ENCODE peak calls at places on chromosomes 11 and 22, in six cellular contexts. L is HepG2, G is SK-N-SH, A is K562, T is H1, H is GM12878. D is an unnamed sample.

GRCh38 chr11:132943325-132943736 is 589.0 kb downstream of the OPCML start:
- DNase-seq in L (no peak), G (no peak), A (no peak), T (no peak), H (no peak), D (no peak)

GRCh38 chr11:76891285-76891684 is 30.6 kb downstream of the ACER3 start:
- DNase-seq in L (no peak), G (no peak), A (no peak), T (no peak), H (no peak), D (no peak)

GRCh38 chr22:44410396-44411056 is 87.5 kb downstream of the RTL6 start:
- DNase-seq in L (no peak), G (no peak), A (no peak), T (no peak), H (no peak), D (no peak)

GRCh38 chr22:46557736-46558480 is 20.5 kb upstream of the CELSR1 start:
- DNase-seq in L (no peak), G (no peak), A (no peak), T (no peak), H (no peak), D (no peak)

GRCh38 chr11:126084608-126084912 is 21.9 kb upstream of the CDON start:
- DNase-seq in L (no peak), G (no peak), A (no peak), T (no peak), H (no peak), D (no peak)

GRCh38 chr11:95338430-95338991 is 107.5 kb upstream of the SESN3 start:
- DNase-seq in L (no peak), G (no peak), A (peak), T (no peak), H (no peak), D (no peak)

GRCh38 chr11:22690891-22691290 is 24.5 kb downstream of the GAS2 start:
- DNase-seq in L (no peak), G (no peak), A (no peak), T (no peak), H (no peak), D (no peak)

GRCh38 chr11:46117842-46118241 is 3.4 kb downstream of the PHF21A start:
- DNase-seq in L (no peak), G (no peak), A (peak), T (no peak), H (no peak), D (no peak)

GRCh38 chr22:46746620-46747019 is 8.6 kb upstream of the CERK start:
- DNase-seq in L (no peak), G (no peak), A (no peak), T (no peak), H (no peak), D (no peak)

GRCh38 chr22:42993651-42994275 is 21.2 kb downstream of the PACSIN2 start:
- DNase-seq in L (peak), G (no peak), A (no peak), T (no peak), H (no peak), D (no peak)

GRCh38 chr22:25207553-25208157 is 8.0 kb downstream of the CRYBB3 start:
- DNase-seq in L (no peak), G (no peak), A (no peak), T (no peak), H (no peak), D (no peak)

GRCh38 chr22:30870451-30871345 is 97.9 kb downstream of the MORC2 start:
- DNase-seq in L (no peak), G (peak), A (no peak), T (no peak), H (no peak), D (no peak)

GRCh38 chr11:45092901-45093760 is 53.3 kb upstream of the PRDM11 start:
- DNase-seq in L (no peak), G (no peak), A (no peak), T (no peak), H (no peak), D (no peak)

GRCh38 chr22:48741540-48741939 is 1086.1 kb downstream of the BRD1 start:
- DNase-seq in L (no peak), G (no peak), A (no peak), T (no peak), H (no peak), D (no peak)

GRCh38 chr11:17930544-17931144 is 82.2 kb downstream of the SERGEF start:
- DNase-seq in L (no peak), G (no peak), A (no peak), T (no peak), H (no peak), D (no peak)

GRCh38 chr22:49935561-49935960 is 17.1 kb downstream of the CRELD2 start:
- DNase-seq in L (no peak), G (peak), A (peak), T (no peak), H (no peak), D (no peak)

GRCh38 chr11:34218067-34218466 is 112.6 kb downstream of the NAT10 start:
- DNase-seq in L (no peak), G (no peak), A (no peak), T (no peak), H (no peak), D (no peak)

GRCh38 chr22:31764785-31765184 is 11.0 kb downstream of the DEPDC5 start:
- DNase-seq in L (no peak), G (no peak), A (peak), T (no peak), H (no peak), D (no peak)

GRCh38 chr11:45798793-45799441 is 6.0 kb upstream of the SLC35C1 start:
- DNase-seq in L (peak), G (no peak), A (no peak), T (no peak), H (no peak), D (no peak)

GRCh38 chr11:2513441-2513840 is 68.6 kb downstream of the KCNQ1 start:
- DNase-seq in L (no peak), G (peak), A (no peak), T (no peak), H (no peak), D (no peak)

GRCh38 chr11:47137476-47137875 is 39.2 kb downstream of the ARFGAP2 start:
- DNase-seq in L (no peak), G (no peak), A (no peak), T (no peak), H (no peak), D (no peak)

GRCh38 chr22:48717883-48718817 is 1109.5 kb downstream of the BRD1 start:
- DNase-seq in L (no peak), G (no peak), A (no peak), T (no peak), H (no peak), D (no peak)

GRCh38 chr11:2888266-2888968 is 2.8 kb upstream of the CDKN1C start:
- DNase-seq in L (peak), G (peak), A (peak), T (peak), H (no peak), D (peak)

GRCh38 chr11:106077609-106078517 is at the start of gene AASDHPPT:
- DNase-seq in L (peak), G (peak), A (peak), T (no peak), H (no peak), D (peak)

GRCh38 chr11:76700177-76701100 is 29.9 kb upstream of the LRRC32 start:
- DNase-seq in L (peak), G (peak), A (peak), T (no peak), H (no peak), D (peak)

GRCh38 chr11:33329705-33330329 is 72.6 kb downstream of the HIPK3 start:
- DNase-seq in L (peak), G (peak), A (peak), T (no peak), H (no peak), D (peak)

GRCh38 chr22:44317163-44317455 is 4.4 kb upstream of the SHISAL1 start:
- DNase-seq in L (no peak), G (no peak), A (no peak), T (no peak), H (no peak), D (no peak)

GRCh38 chr22:24046024-24046423 is 34.9 kb downstream of the CABIN1 start:
- DNase-seq in L (no peak), G (no peak), A (no peak), T (no peak), H (peak), D (no peak)

GRCh38 chr11:1230121-1230455 is 7.2 kb downstream of the MUC5B start:
- DNase-seq in L (no peak), G (no peak), A (no peak), T (no peak), H (no peak), D (no peak)

GRCh38 chr11:74030668-74031309 is 21.9 kb upstream of the UCP3 start:
- DNase-seq in L (no peak), G (no peak), A (no peak), T (no peak), H (no peak), D (no peak)

GRCh38 chr11:128837627-128838026 is 29.5 kb downstream of the KCNJ1 start:
- DNase-seq in L (no peak), G (no peak), A (no peak), T (no peak), H (no peak), D (no peak)

GRCh38 chr11:74694536-74694935 is 36.7 kb downstream of the CHRDL2 start:
- DNase-seq in L (no peak), G (no peak), A (no peak), T (no peak), H (no peak), D (no peak)

GRCh38 chr11:46948378-46949131 is 12.0 kb downstream of the CSTPP1 start:
- DNase-seq in L (no peak), G (peak), A (no peak), T (no peak), H (no peak), D (peak)

GRCh38 chr22:49576241-49577141 is 251.2 kb downstream of the BRD1 start:
- DNase-seq in L (no peak), G (peak), A (no peak), T (no peak), H (no peak), D (no peak)

GRCh38 chr11:36672815-36673450 is 74.9 kb upstream of the RAG2 start:
- DNase-seq in L (peak), G (peak), A (peak), T (no peak), H (no peak), D (peak)

GRCh38 chr22:37095113-37095512 is 14.4 kb downstream of the TMPRSS6 start:
- DNase-seq in L (no peak), G (no peak), A (no peak), T (no peak), H (no peak), D (no peak)
- TF ChIP-seq RFX5 in L (no peak), G (no peak), A (no peak), T (no peak), H (no peak), D (no peak)

GRCh38 chr11:40129276-40129675 is 1330.2 kb downstream of the LRRC4C start:
- DNase-seq in L (no peak), G (peak), A (no peak), T (no peak), H (no peak), D (peak)

GRCh38 chr11:40130427-40130826 is 1329.0 kb downstream of the LRRC4C start:
- DNase-seq in L (no peak), G (peak), A (no peak), T (no peak), H (no peak), D (no peak)

DNA sequence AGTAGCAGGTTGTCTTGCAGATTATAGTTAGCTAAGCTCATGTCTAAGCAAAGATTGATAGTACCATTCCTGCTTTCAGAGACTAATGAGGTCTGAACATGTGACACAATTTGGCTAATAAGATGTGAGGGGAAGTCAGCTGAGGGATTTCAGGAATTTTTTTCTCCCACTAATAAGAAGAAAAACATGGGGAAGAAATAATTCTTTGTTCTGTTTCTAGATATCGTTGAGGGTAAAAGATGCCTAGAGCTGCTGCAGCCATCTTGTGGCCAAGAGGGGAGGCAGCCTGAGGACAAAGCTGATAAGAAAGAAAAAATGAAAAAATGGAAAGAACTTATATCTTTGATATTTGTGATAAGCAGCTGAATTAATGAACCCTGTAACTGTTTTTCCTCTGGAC is 1334.4 kb downstream of the LRRC4C start:
- DNase-seq in L (no peak), G (no peak), A (peak), T (no peak), H (no peak), D (no peak)
- TF ChIP-seq CHD2 in L (no peak), G (no peak), A (no peak), T (no peak), H (no peak), D (no peak)

GRCh38 chr11:30313580-30313979 is 9.3 kb upstream of the ARL14EP start:
- DNase-seq in L (no peak), G (no peak), A (no peak), T (no peak), H (no peak), D (no peak)

GRCh38 chr11:30317030-30317429 is 5.9 kb upstream of the ARL14EP start:
- DNase-seq in L (no peak), G (no peak), A (no peak), T (no peak), H (no peak), D (no peak)

GRCh38 chr11:30316237-30316636 is 6.7 kb upstream of the ARL14EP start:
- DNase-seq in L (no peak), G (no peak), A (no peak), T (no peak), H (no peak), D (no peak)

GRCh38 chr11:30312243-30312642 is 10.7 kb upstream of the ARL14EP start:
- DNase-seq in L (no peak), G (no peak), A (no peak), T (no peak), H (no peak), D (no peak)

GRCh38 chr11:30314625-30315024 is 8.3 kb upstream of the ARL14EP start:
- DNase-seq in L (no peak), G (no peak), A (no peak), T (no peak), H (no peak), D (no peak)
- TF ChIP-seq RFX5 in L (no peak), G (no peak), A (no peak), T (no peak), H (no peak), D (no peak)

GRCh38 chr11:69703711-69704507 is at the start of gene FGF19:
- DNase-seq in L (no peak), G (peak), A (no peak), T (no peak), H (no peak), D (peak)
- TF ChIP-seq CHD2 in L (no peak), G (no peak), A (no peak), T (no peak), H (no peak), D (no peak)

GRCh38 chr11:67419330-67420049 is 4.0 kb downstream of the CARNS1 start:
- DNase-seq in L (no peak), G (no peak), A (no peak), T (no peak), H (no peak), D (no peak)

GRCh38 chr11:67418476-67419281 is 3.2 kb downstream of the CARNS1 start:
- DNase-seq in L (no peak), G (no peak), A (no peak), T (no peak), H (no peak), D (no peak)

GRCh38 chr11:67416416-67417335 is 1.2 kb downstream of the CARNS1 start:
- DNase-seq in L (peak), G (no peak), A (no peak), T (no peak), H (no peak), D (no peak)

GRCh38 chr11:67415501-67416304 is at the start of gene CARNS1:
- DNase-seq in L (no peak), G (no peak), A (no peak), T (no peak), H (no peak), D (no peak)

DNA sequence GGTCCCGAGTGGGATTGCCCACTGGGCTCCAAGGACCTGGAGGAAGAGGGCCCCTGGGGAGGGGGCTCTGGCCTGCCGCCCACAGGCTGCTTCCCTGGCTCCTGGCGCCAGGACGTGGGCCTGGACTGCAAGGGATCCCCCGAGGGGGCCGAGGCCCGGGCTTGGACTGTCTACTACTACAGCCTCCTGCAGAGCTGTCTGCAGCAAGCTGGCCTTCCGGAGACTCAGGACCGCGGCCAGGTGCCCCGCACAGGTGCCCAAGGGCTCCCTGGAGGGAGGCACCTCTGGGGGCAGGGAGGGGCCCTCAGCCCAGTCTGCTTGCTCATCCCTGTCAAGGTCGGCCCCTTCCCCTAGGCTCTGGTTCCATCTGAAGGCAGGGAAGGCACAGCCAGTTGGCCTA is 1.9 kb downstream of the CARNS1 start:
- DNase-seq in L (no peak), G (no peak), A (no peak), T (no peak), H (no peak), D (no peak)
- TF ChIP-seq RFX5 in L (no peak), G (no peak), A (no peak), T (no peak), H (no peak), D (no peak)

DNA sequence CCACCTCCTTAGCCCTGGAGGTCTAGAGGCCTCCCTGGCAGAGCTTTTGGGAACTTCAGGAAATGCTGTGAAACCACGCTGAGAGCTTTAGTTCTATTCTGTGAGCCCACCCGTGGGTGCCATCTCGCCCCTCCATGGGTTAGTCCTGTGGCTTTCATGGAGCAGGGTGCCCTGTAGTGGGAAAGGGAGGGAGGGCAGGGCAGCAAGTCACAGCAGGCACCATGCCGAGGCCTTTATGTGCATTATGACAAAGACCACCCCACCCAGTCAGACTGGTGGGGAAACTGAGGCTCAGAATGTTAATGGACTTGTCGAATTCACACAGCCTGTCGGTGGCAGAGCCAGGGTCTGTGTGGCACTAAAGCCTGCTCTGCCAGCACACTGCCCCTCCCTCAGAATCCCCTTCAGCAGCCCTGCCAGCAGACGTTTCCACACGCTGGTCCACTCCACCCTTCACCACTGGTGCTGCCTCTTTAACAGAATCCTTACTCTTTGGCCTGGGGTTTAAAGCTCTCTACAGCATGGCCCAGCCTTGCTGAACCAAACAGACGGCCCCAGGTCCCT is 13.4 kb downstream of the TMPRSS13 start:
- DNase-seq in L (no peak), G (no peak), A (no peak), T (no peak), H (no peak), D (no peak)
- TF ChIP-seq CHD2 in L (no peak), G (no peak), A (no peak), T (no peak), H (no peak), D (no peak)

GRCh38 chr22:39723463-39723862 is 152.9 kb downstream of the CACNA1I start:
- DNase-seq in L (no peak), G (no peak), A (no peak), T (no peak), H (no peak), D (no peak)

GRCh38 chr22:39725351-39726035 is 154.9 kb downstream of the CACNA1I start:
- DNase-seq in L (no peak), G (no peak), A (peak), T (no peak), H (no peak), D (no peak)

GRCh38 chr22:39724390-39724789 is 153.8 kb downstream of the CACNA1I start:
- DNase-seq in L (no peak), G (no peak), A (peak), T (no peak), H (no peak), D (no peak)

GRCh38 chr22:39723899-39724351 is 153.4 kb downstream of the CACNA1I start:
- DNase-seq in L (peak), G (no peak), A (peak), T (no peak), H (no peak), D (no peak)

DNA sequence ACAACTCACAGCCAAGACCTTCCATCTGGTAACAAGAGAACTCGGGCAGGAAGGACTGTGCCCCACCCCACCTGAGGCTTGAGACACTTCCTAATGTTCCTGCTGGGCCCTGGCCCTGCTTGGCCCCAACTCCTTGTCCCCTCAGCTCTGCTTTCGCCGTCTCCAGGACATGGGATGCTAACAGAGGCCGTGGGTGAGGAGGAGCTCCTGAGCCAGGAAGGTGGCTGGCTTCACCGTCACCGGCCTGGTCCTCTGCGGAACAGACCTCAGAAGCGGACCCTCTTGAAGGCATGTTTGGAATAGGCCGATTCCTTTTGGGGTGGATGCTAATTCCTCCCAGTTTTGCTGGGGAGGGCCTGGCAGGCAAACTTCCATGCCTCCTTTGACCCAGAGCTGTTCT is 154.3 kb downstream of the CACNA1I start:
- DNase-seq in L (no peak), G (no peak), A (no peak), T (no peak), H (no peak), D (no peak)
- TF ChIP-seq RFX5 in L (no peak), G (no peak), A (no peak), T (no peak), H (no peak), D (no peak)

DNA sequence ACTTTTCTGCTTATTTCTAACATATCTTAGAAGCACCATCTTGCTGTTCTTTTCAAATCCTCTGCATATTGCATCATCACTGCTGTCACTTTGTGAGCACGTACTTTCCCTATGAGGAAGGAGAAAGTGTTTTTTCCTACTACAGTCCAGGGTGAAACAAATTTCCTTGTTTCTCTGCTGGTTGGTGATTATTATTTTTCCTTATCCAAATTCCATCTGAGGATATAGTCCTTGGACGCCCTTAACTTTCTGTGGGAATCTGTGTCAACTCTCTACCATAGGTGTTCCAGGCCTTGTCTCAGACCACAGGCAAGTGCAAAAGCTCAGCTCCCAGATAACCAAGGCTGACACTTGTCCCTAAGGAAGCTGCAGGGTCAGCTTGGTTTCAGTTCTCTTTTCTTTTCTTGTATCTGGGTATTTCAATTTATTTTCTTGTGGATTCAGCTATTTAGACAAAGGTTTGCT is 29.4 kb upstream of the LYVE1 start:
- DNase-seq in L (no peak), G (no peak), A (peak), T (no peak), H (no peak), D (no peak)
- TF ChIP-seq CHD2 in L (no peak), G (no peak), A (no peak), T (no peak), H (no peak), D (no peak)

GRCh38 chr11:86160546-86161149 is 83.9 kb upstream of the EED start:
- DNase-seq in L (peak), G (no peak), A (no peak), T (no peak), H (no peak), D (no peak)
- TF ChIP-seq RFX5 in L (no peak), G (no peak), A (no peak), T (no peak), H (no peak), D (no peak)

D was measured in A549.